ENCODE peak calls at places on chromosomes 7 and 10, in six cellular contexts. W is A549, U is K562, M is GM12878, P is H1, X is HepG2. K is an unnamed sample.
A peak's percentile ranks its signal among the peaks of the same experiment; 100 is the strongest.

GRCh38 chr10:65614956-65615565 is 1310.8 kb upstream of the LRRTM3 start:
- DNase-seq in W (no peak), U (no peak), M (no peak), P (no peak), X (no peak), K (no peak)

GRCh38 chr7:54546081-54546985 is 4.2 kb downstream of the VSTM2A start:
- DNase-seq in W (peak; percentile 35), U (peak; percentile 26), M (no peak), P (no peak), X (peak; percentile 20), K (no peak)

GRCh38 chr10:95201736-95202135 is 7.7 kb downstream of the ACSM6 start:
- DNase-seq in W (peak; percentile 71), U (no peak), M (no peak), P (no peak), X (peak; percentile 14), K (peak; percentile 59)

GRCh38 chr10:19294233-19294632 is 245.6 kb downstream of the MALRD1 start:
- DNase-seq in W (no peak), U (no peak), M (no peak), P (no peak), X (no peak), K (no peak)

GRCh38 chr7:33757563-33758165 is 147.7 kb upstream of the BMPER start:
- DNase-seq in W (peak; percentile 40), U (peak; percentile 47), M (no peak), P (no peak), X (peak; percentile 16), K (peak; percentile 47)

GRCh38 chr7:117250245-117250644 is 72.6 kb downstream of the WNT2 start:
- DNase-seq in W (no peak), U (no peak), M (no peak), P (no peak), X (no peak), K (no peak)

GRCh38 chr7:112190120-112190519 is 16.1 kb downstream of the DOCK4 start:
- DNase-seq in W (no peak), U (no peak), M (no peak), P (no peak), X (no peak), K (no peak)

GRCh38 chr7:77528368-77528767 is 8.7 kb upstream of the PTPN12 start:
- DNase-seq in W (no peak), U (no peak), M (no peak), P (no peak), X (no peak), K (no peak)

GRCh38 chr7:2258661-2259365 is 16.8 kb downstream of the NUDT1 start:
- DNase-seq in W (no peak), U (no peak), M (peak; percentile 50), P (no peak), X (no peak), K (no peak)

GRCh38 chr7:155643804-155644177 is 670 bp upstream of the RBM33 start:
- DNase-seq in W (no peak), U (no peak), M (no peak), P (no peak), X (no peak), K (peak; percentile 18)

GRCh38 chr7:144824360-144824759 is 11.5 kb downstream of the TPK1 start:
- DNase-seq in W (peak; percentile 9), U (no peak), M (no peak), P (no peak), X (no peak), K (peak; percentile 36)

GRCh38 chr7:33841031-33841430 is 64.3 kb upstream of the BMPER start:
- DNase-seq in W (no peak), U (no peak), M (no peak), P (no peak), X (no peak), K (no peak)

GRCh38 chr10:126933116-126933515 is 27.9 kb downstream of the DOCK1 start:
- DNase-seq in W (no peak), U (no peak), M (no peak), P (no peak), X (no peak), K (no peak)

GRCh38 chr10:71270301-71270777 is 48.7 kb upstream of the SLC29A3 start:
- DNase-seq in W (peak; percentile 72), U (peak; percentile 80), M (no peak), P (peak; percentile 47), X (peak; percentile 56), K (peak; percentile 84)

GRCh38 chr10:91354166-91354565 is 56.0 kb upstream of the HECTD2 start:
- DNase-seq in W (no peak), U (no peak), M (no peak), P (no peak), X (no peak), K (no peak)

GRCh38 chr7:147756290-147756689 is 834.3 kb upstream of the C7orf33 start:
- DNase-seq in W (no peak), U (no peak), M (no peak), P (no peak), X (no peak), K (no peak)

GRCh38 chr10:95792874-95793285 is 36.9 kb downstream of the ENTPD1 start:
- DNase-seq in W (no peak), U (no peak), M (peak; percentile 77), P (no peak), X (no peak), K (peak; percentile 72)

GRCh38 chr10:48659790-48660189 is 24.9 kb upstream of the WDFY4 start:
- DNase-seq in W (no peak), U (no peak), M (no peak), P (no peak), X (no peak), K (no peak)

GRCh38 chr7:54946764-54947163 is 72.1 kb upstream of the EGFR start:
- DNase-seq in W (no peak), U (no peak), M (no peak), P (no peak), X (no peak), K (no peak)

GRCh38 chr10:16227674-16228073 is 209.1 kb upstream of the PTER start:
- DNase-seq in W (no peak), U (no peak), M (no peak), P (no peak), X (no peak), K (no peak)

GRCh38 chr10:121525276-121526039 is 72.8 kb downstream of the FGFR2 start:
- DNase-seq in W (no peak), U (no peak), M (no peak), P (no peak), X (no peak), K (no peak)

GRCh38 chr7:213324-213993 is 21.1 kb downstream of the FAM20C start:
- DNase-seq in W (no peak), U (no peak), M (no peak), P (no peak), X (no peak), K (no peak)

GRCh38 chr7:33705333-33705833 is 200.0 kb upstream of the BMPER start:
- DNase-seq in W (no peak), U (no peak), M (no peak), P (peak; percentile 80), X (no peak), K (no peak)

GRCh38 chr7:74178632-74179031 is 4.5 kb downstream of the EIF4H start:
- DNase-seq in W (no peak), U (no peak), M (no peak), P (no peak), X (no peak), K (peak; percentile 17)

GRCh38 chr7:81665236-81665635 is 104.6 kb downstream of the HGF start:
- DNase-seq in W (no peak), U (no peak), M (no peak), P (no peak), X (no peak), K (no peak)

GRCh38 chr10:22850541-22850940 is 77.3 kb upstream of the ARMC3 start:
- DNase-seq in W (no peak), U (no peak), M (no peak), P (no peak), X (no peak), K (no peak)

GRCh38 chr7:3691478-3692151 is 390.6 kb downstream of the SDK1 start:
- DNase-seq in W (no peak), U (no peak), M (no peak), P (no peak), X (no peak), K (no peak)

GRCh38 chr7:100130608-100131453 is 4.1 kb downstream of the MBLAC1 start:
- DNase-seq in W (peak; percentile 63), U (peak; percentile 89), M (no peak), P (no peak), X (peak; percentile 54), K (peak; percentile 27)

GRCh38 chr10:91571671-91572070 is 61.2 kb downstream of the PPP1R3C start:
- DNase-seq in W (no peak), U (no peak), M (no peak), P (no peak), X (no peak), K (no peak)

GRCh38 chr7:131774419-131775220 is 218.2 kb upstream of the PODXL start:
- DNase-seq in W (no peak), U (no peak), M (no peak), P (no peak), X (no peak), K (no peak)

GRCh38 chr7:15801565-15801964 is 115.1 kb upstream of the MEOX2 start:
- DNase-seq in W (no peak), U (no peak), M (no peak), P (no peak), X (no peak), K (peak; percentile 49)

GRCh38 chr10:112981553-112981952 is 31.5 kb downstream of the TCF7L2 start:
- DNase-seq in W (no peak), U (no peak), M (peak; percentile 89), P (no peak), X (no peak), K (no peak)

GRCh38 chr10:119724630-119725549 is 960 bp upstream of the INPP5F start:
- DNase-seq in W (no peak), U (no peak), M (no peak), P (no peak), X (peak; percentile 37), K (peak; percentile 40)
- TF ChIP-seq CEBPB in W (no peak), U (no peak), M (no peak), P (no peak), X (no peak), K (no peak)

GRCh38 chr10:5159126-5159525 is 25.8 kb downstream of the AKR1C8 start:
- DNase-seq in W (no peak), U (no peak), M (no peak), P (no peak), X (no peak), K (no peak)
- TF ChIP-seq RFX5 in W (no peak), U (no peak), M (no peak), P (no peak), X (no peak), K (no peak)

DNA sequence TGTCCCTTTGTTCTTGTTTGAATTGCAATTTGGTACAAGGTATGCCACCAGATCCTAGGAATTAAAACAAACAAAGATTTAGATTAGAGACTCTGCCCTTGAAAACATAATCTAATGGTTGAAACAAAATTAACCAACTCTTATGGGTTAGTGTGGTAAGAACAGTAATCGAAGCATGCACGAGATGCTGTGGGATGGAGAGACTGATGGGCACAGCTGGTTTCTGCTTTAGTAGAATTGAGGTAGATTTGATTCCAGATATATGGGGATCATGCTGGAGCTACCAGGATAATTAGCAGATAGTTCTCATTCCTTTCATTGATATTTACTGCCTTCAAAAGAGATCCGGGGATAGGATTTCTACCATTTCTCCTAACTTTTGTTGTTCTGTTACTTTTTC is 20.4 kb upstream of the SEMA4G start:
- DNase-seq in W (no peak), U (no peak), M (no peak), P (no peak), X (no peak), K (no peak)
- TF ChIP-seq CEBPB in W (no peak), U (no peak), M (no peak), P (no peak), X (no peak), K (no peak)

GRCh38 chr7:80372415-80372814 is 139.4 kb downstream of the GNAT3 start:
- DNase-seq in W (peak; percentile 37), U (no peak), M (no peak), P (no peak), X (no peak), K (peak; percentile 82)
- TF ChIP-seq RFX5 in W (no peak), U (no peak), M (no peak), P (no peak), X (no peak), K (no peak)

K was measured in IMR-90.